ENCODE peak calls at places on chromosomes 3 and 15, in nine cellular contexts. S, Z, A, Y, B, N, I, C and V are unnamed samples. For H3K4me1, the result is how much of the 10 kb centered on the place peaks cover.

GRCh38 chr15:56445746-56446145 is 19.2 kb downstream of the MNS1 start:
- DNase-seq in S (no peak), Z (no peak), A (no peak), Y (no peak), B (no peak), N (no peak), I (no peak), C (no peak), V (no peak)

GRCh38 chr3:81308296-81308695 is 453.1 kb downstream of the GBE1 start:
- DNase-seq in S (peak), Z (no peak), A (no peak), Y (no peak), B (no peak), N (no peak), I (no peak), C (no peak), V (no peak)

GRCh38 chr15:45425135-45425534 is 46.8 kb upstream of the GATM start:
- DNase-seq in S (peak), Z (no peak), A (no peak), Y (no peak), B (no peak), N (no peak), I (no peak), C (no peak), V (no peak)

GRCh38 chr3:115330406-115330805 is 183.3 kb upstream of the ZBTB20 start:
- DNase-seq in S (peak), Z (no peak), A (no peak), Y (no peak), B (no peak), N (no peak), I (no peak), C (no peak), V (no peak)

GRCh38 chr15:80157215-80157614 is 4.4 kb downstream of the FAH start:
- DNase-seq in S (no peak), Z (no peak), A (no peak), Y (no peak), B (no peak), N (no peak), I (no peak), C (no peak), V (no peak)

GRCh38 chr15:85964471-85964870 is 115.2 kb upstream of the AGBL1 start:
- DNase-seq in S (no peak), Z (no peak), A (no peak), Y (no peak), B (no peak), N (no peak), I (no peak), C (no peak), V (no peak)

GRCh38 chr3:26087751-26088150 is 297.9 kb downstream of the OXSM start:
- DNase-seq in S (no peak), Z (no peak), A (no peak), Y (no peak), B (no peak), N (no peak), I (no peak), C (no peak), V (no peak)

GRCh38 chr3:4416961-4417360 is 50.1 kb downstream of the SUMF1 start:
- DNase-seq in S (peak), Z (no peak), A (peak), Y (no peak), B (peak), N (no peak), I (no peak), C (no peak), V (peak)

GRCh38 chr3:193962986-193963683 is 172.8 kb upstream of the HES1 start:
- DNase-seq in S (no peak), Z (no peak), A (no peak), Y (no peak), B (no peak), N (no peak), I (no peak), C (no peak), V (no peak)

GRCh38 chr3:172626241-172626640 is 84.6 kb downstream of the NCEH1 start:
- DNase-seq in S (peak), Z (no peak), A (no peak), Y (no peak), B (no peak), N (no peak), I (no peak), C (no peak), V (no peak)

GRCh38 chr3:153911111-153911510 is 210.1 kb upstream of the ARHGEF26 start:
- DNase-seq in S (no peak), Z (no peak), A (no peak), Y (no peak), B (no peak), N (no peak), I (no peak), C (no peak), V (no peak)

GRCh38 chr15:56824174-56824573 is 90.9 kb upstream of the ZNF280D start:
- DNase-seq in S (no peak), Z (no peak), A (no peak), Y (no peak), B (no peak), N (no peak), I (no peak), C (no peak), V (no peak)

GRCh38 chr3:6099458-6100137 is 761.3 kb upstream of the GRM7 start:
- DNase-seq in S (no peak), Z (no peak), A (no peak), Y (no peak), B (peak), N (peak), I (no peak), C (no peak), V (no peak)
- TF ChIP-seq POLR2A in S (no peak), Z (no peak), A (no peak), Y (no peak), B (no peak), N (no peak), I (no peak), C (no peak), V (no peak)

GRCh38 chr3:43268636-43269035 is 17.7 kb upstream of the SNRK start:
- DNase-seq in S (no peak), Z (no peak), A (no peak), Y (no peak), B (no peak), N (no peak), I (no peak), C (no peak), V (no peak)

GRCh38 chr3:43262194-43262593 is 24.1 kb upstream of the SNRK start:
- DNase-seq in S (no peak), Z (no peak), A (no peak), Y (no peak), B (no peak), N (no peak), I (no peak), C (no peak), V (no peak)

GRCh38 chr3:43270078-43270477 is 16.3 kb upstream of the SNRK start:
- DNase-seq in S (no peak), Z (no peak), A (no peak), Y (no peak), B (no peak), N (no peak), I (no peak), C (no peak), V (no peak)

DNA sequence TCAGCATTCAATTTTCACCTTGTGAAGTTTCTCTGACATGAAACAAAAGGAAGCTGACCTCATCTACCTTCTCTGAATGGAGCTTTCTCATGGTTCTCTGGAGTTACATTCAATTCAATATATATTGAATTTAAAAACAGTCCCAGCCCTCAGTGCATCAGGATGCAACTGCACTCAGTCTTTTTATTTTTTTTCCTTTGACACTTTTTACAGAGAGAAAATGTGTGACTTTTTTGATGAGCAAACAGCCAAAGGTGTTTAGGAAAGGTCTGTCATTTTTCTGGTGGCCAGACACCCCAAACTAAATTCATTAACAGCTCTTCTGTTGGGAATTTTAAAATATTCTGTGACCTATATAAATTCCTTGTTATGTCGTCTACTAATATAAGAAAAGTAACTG is 19.3 kb upstream of the SNRK start:
- DNase-seq in S (no peak), Z (no peak), A (no peak), Y (no peak), B (no peak), N (no peak), I (no peak), C (no peak), V (no peak)
- TF ChIP-seq CTCF in S (no peak), Z (no peak), A (no peak), Y (no peak), B (no peak), N (no peak), I (no peak), C (no peak), V (no peak)

GRCh38 chr3:69144631-69145244 is 22.3 kb upstream of the LMOD3 start:
- DNase-seq in S (no peak), Z (no peak), A (no peak), Y (no peak), B (no peak), N (no peak), I (no peak), C (no peak), V (no peak)

GRCh38 chr3:69143605-69144004 is 21.2 kb upstream of the LMOD3 start:
- DNase-seq in S (peak), Z (no peak), A (no peak), Y (no peak), B (no peak), N (no peak), I (no peak), C (no peak), V (no peak)

GRCh38 chr3:69142090-69142489 is 19.7 kb upstream of the LMOD3 start:
- DNase-seq in S (peak), Z (no peak), A (no peak), Y (no peak), B (no peak), N (no peak), I (no peak), C (no peak), V (no peak)

GRCh38 chr3:69141313-69141712 is 18.9 kb upstream of the LMOD3 start:
- DNase-seq in S (no peak), Z (no peak), A (no peak), Y (no peak), B (no peak), N (no peak), I (no peak), C (no peak), V (no peak)

DNA sequence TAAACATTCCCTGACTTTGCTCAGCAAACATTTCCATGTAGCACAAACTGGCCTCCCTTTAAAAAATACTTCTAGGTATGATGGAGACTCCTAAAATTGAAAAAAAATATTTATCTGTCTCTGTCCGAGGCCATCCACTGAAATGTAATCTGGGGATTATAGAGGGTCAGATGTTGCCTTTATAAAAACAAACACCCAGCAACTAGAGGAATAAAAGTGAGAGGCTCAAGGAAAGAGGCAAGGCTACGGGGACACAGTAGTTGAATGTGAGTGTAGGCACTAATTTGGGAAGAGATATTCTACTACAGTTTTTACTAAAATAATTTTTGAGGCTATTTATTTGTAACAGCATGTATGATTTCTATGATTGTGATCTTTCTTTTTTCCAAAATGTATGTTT is 20.7 kb upstream of the LMOD3 start:
- DNase-seq in S (no peak), Z (no peak), A (no peak), Y (no peak), B (no peak), N (no peak), I (no peak), C (no peak), V (no peak)
- H3K4me1 ChIP-seq in S (under half), Z (under half), A (under half), Y (under half), B (under half), N (under half), I (under half), C (under half), V (under half)

GRCh38 chr3:79843180-79843579 is 75.4 kb upstream of the ROBO1 start:
- DNase-seq in S (no peak), Z (no peak), A (no peak), Y (no peak), B (no peak), N (no peak), I (no peak), C (no peak), V (no peak)
- TF ChIP-seq POLR2A in S (no peak), Z (no peak), A (no peak), Y (no peak), B (no peak), N (no peak), I (no peak), C (no peak), V (no peak)

DNA sequence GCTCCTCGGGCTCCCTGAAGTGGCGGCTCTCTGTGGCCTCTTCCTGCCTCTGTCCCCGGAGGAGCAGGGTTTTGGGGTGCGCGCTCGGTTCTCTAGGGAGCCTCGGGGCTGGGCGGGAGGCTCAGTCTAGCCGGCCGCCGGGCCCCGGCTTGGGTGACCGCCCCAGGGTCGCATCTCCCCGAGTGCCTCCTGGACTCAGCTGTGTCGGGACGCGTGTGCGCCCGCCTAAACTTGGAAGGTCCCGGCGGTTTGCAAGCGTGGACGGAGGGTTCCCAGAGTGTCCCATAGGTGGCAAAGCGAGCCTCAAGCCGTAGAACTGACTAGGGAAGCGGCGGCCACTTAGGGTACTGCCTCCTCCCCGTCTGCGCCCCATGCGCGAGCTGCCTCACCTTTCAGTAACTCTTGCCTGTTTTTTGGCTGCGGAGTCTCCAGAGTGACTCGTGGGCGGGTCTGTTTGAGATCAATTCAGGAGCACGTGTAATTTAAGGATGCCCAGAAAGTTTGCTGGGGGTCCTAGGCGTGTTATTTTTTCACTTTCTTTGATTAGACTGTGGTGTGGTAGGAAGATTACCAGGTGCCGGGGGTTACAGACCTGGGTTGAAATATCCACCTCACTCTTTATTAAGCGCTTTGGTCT is 690 bp downstream of the ACTL6A start:
- DNase-seq in S (peak), Z (no peak), A (peak), Y (peak), B (peak), N (peak), I (peak), C (peak), V (peak)
- TF ChIP-seq CTCF in S (peak), Z (no peak), A (no peak), Y (peak), B (no peak), N (peak), I (peak), C (peak), V (peak)

GRCh38 chr15:66713843-66714508 is 11.9 kb downstream of the SMAD6 start:
- DNase-seq in S (no peak), Z (no peak), A (no peak), Y (no peak), B (no peak), N (no peak), I (no peak), C (peak), V (no peak)

GRCh38 chr15:66714543-66714981 is 12.5 kb downstream of the SMAD6 start:
- DNase-seq in S (peak), Z (no peak), A (no peak), Y (no peak), B (no peak), N (no peak), I (peak), C (no peak), V (no peak)

GRCh38 chr15:66715181-66715624 is 13.2 kb downstream of the SMAD6 start:
- DNase-seq in S (no peak), Z (no peak), A (no peak), Y (no peak), B (no peak), N (no peak), I (no peak), C (no peak), V (no peak)

GRCh38 chr15:66716668-66717025 is 14.6 kb downstream of the SMAD6 start:
- DNase-seq in S (no peak), Z (no peak), A (no peak), Y (no peak), B (no peak), N (no peak), I (no peak), C (no peak), V (no peak)

GRCh38 chr15:66715736-66716667 is 14.0 kb downstream of the SMAD6 start:
- DNase-seq in S (no peak), Z (no peak), A (no peak), Y (no peak), B (no peak), N (no peak), I (no peak), C (no peak), V (no peak)
- H3K4me1 ChIP-seq in S (under half), Z (half or more), A (half or more), Y (under half), B (under half), N (under half), I (half or more), C (under half), V (under half)

DNA sequence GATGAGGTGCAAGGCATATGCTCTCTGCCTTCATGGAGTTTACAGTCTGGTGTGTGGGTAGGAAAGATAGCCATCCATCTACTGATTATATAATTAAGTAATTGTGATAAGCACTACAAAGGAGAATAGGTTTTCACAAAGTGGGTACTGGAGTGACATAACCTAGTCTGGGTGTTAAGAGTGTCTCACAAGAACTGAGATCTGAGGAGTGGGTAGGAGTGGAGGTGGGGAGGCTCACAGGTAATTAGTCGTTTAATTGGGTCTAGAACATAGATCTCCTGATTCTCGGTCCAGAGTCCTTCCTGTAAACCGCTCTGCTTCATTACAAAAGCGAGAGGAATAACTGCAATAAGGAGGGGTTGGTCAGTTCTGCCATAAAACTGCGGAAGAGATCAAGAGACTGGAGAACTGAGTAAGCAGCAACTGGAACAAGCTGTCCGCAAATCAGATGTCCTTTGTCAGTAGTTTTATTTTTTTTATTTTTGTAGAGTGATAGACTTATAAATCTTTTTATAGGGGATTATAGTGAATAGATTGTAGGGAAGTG is 2.2 kb downstream of the NEO1 start:
- DNase-seq in S (no peak), Z (no peak), A (no peak), Y (no peak), B (no peak), N (no peak), I (no peak), C (no peak), V (no peak)
- TF ChIP-seq POLR2A in S (no peak), Z (no peak), A (no peak), Y (no peak), B (no peak), N (peak), I (no peak), C (no peak), V (no peak)